ENCODE peak calls at places on chromosome 15, in five cellular contexts. L is AG04450, Q is neural progenitor cell, I is body of pancreas, G is psoas muscle. U is an unnamed sample.

GRCh38 chr15:27339138-27339537 is 368.2 kb downstream of the GABRG3 start:
- DNase-seq in L (no peak), Q (no peak), I (no peak), G (no peak), U (no peak)

GRCh38 chr15:65773386-65774111 is 18.5 kb downstream of the DENND4A start:
- DNase-seq in L (no peak), Q (no peak), I (no peak), G (no peak), U (no peak)

GRCh38 chr15:55277116-55277564 is 12.5 kb downstream of the RAB27A start:
- DNase-seq in L (peak; percentile 32), Q (no peak), I (no peak), G (no peak), U (no peak)

GRCh38 chr15:92921215-92922131 is 21.3 kb downstream of the CHD2 start:
- DNase-seq in L (no peak), Q (no peak), I (peak; percentile 59), G (no peak), U (no peak)

GRCh38 chr15:63759752-63760151 is 74.0 kb downstream of the HERC1 start:
- DNase-seq in L (no peak), Q (peak; percentile 28), I (no peak), G (no peak), U (no peak)

GRCh38 chr15:98347001-98347400 is 301.3 kb upstream of the IGF1R start:
- DNase-seq in L (no peak), Q (no peak), I (no peak), G (peak; percentile 61), U (no peak)

GRCh38 chr15:52667597-52667996 is 11.6 kb downstream of the ATOSA start:
- DNase-seq in L (no peak), Q (no peak), I (no peak), G (no peak), U (no peak)

GRCh38 chr15:31887246-31887645 is 143.1 kb upstream of the CHRNA7 start:
- DNase-seq in L (no peak), Q (peak; percentile 63), I (no peak), G (no peak), U (no peak)

GRCh38 chr15:81254277-81255265 is 57.9 kb downstream of the IL16 start:
- DNase-seq in L (no peak), Q (no peak), I (no peak), G (no peak), U (no peak)

GRCh38 chr15:27743078-27743477 is 356.0 kb downstream of the OCA2 start:
- DNase-seq in L (no peak), Q (no peak), I (no peak), G (no peak), U (no peak)

GRCh38 chr15:52710050-52710709 is 31.0 kb upstream of the ATOSA start:
- DNase-seq in L (no peak), Q (no peak), I (no peak), G (no peak), U (no peak)

GRCh38 chr15:22227411-22227810 is 147.1 kb downstream of the OR4M2 start:
- DNase-seq in L (no peak), Q (no peak), I (no peak), G (no peak), U (peak; percentile 72)

GRCh38 chr15:82968066-82968465 is 15.5 kb upstream of the HOMER2 start:
- DNase-seq in L (no peak), Q (no peak), I (no peak), G (no peak), U (no peak)

GRCh38 chr15:52496776-52497470 is 31.8 kb downstream of the MYO5A start:
- DNase-seq in L (no peak), Q (no peak), I (no peak), G (no peak), U (no peak)

GRCh38 chr15:82768414-82769081 is 37.3 kb downstream of the FSD2 start:
- DNase-seq in L (no peak), Q (no peak), I (no peak), G (peak; percentile 79), U (no peak)

GRCh38 chr15:29050870-29051269 is 165.1 kb downstream of the APBA2 start:
- DNase-seq in L (no peak), Q (no peak), I (no peak), G (no peak), U (no peak)

GRCh38 chr15:82074610-82075009 is 28.8 kb upstream of the MEX3B start:
- DNase-seq in L (no peak), Q (no peak), I (no peak), G (no peak), U (no peak)

GRCh38 chr15:83292317-83292716 is 7.9 kb upstream of the BNC1 start:
- DNase-seq in L (no peak), Q (no peak), I (no peak), G (no peak), U (no peak)

GRCh38 chr15:70121656-70122297 is 24.1 kb upstream of the TLE3 start:
- DNase-seq in L (peak; percentile 45), Q (no peak), I (peak; percentile 59), G (peak; percentile 85), U (peak; percentile 80)

GRCh38 chr15:71781179-71781964 is 29.0 kb upstream of the NR2E3 start:
- DNase-seq in L (no peak), Q (no peak), I (no peak), G (no peak), U (no peak)

GRCh38 chr15:31486906-31487695 is 160.5 kb downstream of the KLF13 start:
- DNase-seq in L (no peak), Q (no peak), I (no peak), G (no peak), U (no peak)

GRCh38 chr15:53872410-53872809 is 105.8 kb upstream of the UNC13C start:
- DNase-seq in L (no peak), Q (no peak), I (no peak), G (no peak), U (no peak)

GRCh38 chr15:78914027-78914764 is 30.6 kb downstream of the CTSH start:
- DNase-seq in L (no peak), Q (peak; percentile 21), I (peak; percentile 39), G (peak; percentile 62), U (peak; percentile 70)

GRCh38 chr15:52730163-52730562 is 51.0 kb upstream of the ATOSA start:
- DNase-seq in L (no peak), Q (no peak), I (no peak), G (no peak), U (no peak)

GRCh38 chr15:85333132-85333831 is 47.1 kb upstream of the AKAP13 start:
- DNase-seq in L (peak; percentile 84), Q (no peak), I (no peak), G (no peak), U (no peak)

GRCh38 chr15:92883643-92884458 is 16.3 kb upstream of the CHD2 start:
- DNase-seq in L (no peak), Q (no peak), I (no peak), G (no peak), U (no peak)

GRCh38 chr15:81747477-81747876 is 298.3 kb downstream of the MEX3B start:
- DNase-seq in L (no peak), Q (no peak), I (no peak), G (no peak), U (no peak)

GRCh38 chr15:101288905-101289513 is 6.0 kb downstream of the SNRPA1 start:
- DNase-seq in L (no peak), Q (peak; percentile 74), I (no peak), G (no peak), U (no peak)

GRCh38 chr15:91922701-91923279 is 69.3 kb downstream of the SLCO3A1 start:
- DNase-seq in L (no peak), Q (no peak), I (peak; percentile 25), G (no peak), U (no peak)

GRCh38 chr15:61116830-61117229 is 112.3 kb downstream of the RORA start:
- DNase-seq in L (no peak), Q (peak; percentile 33), I (no peak), G (no peak), U (no peak)

DNA sequence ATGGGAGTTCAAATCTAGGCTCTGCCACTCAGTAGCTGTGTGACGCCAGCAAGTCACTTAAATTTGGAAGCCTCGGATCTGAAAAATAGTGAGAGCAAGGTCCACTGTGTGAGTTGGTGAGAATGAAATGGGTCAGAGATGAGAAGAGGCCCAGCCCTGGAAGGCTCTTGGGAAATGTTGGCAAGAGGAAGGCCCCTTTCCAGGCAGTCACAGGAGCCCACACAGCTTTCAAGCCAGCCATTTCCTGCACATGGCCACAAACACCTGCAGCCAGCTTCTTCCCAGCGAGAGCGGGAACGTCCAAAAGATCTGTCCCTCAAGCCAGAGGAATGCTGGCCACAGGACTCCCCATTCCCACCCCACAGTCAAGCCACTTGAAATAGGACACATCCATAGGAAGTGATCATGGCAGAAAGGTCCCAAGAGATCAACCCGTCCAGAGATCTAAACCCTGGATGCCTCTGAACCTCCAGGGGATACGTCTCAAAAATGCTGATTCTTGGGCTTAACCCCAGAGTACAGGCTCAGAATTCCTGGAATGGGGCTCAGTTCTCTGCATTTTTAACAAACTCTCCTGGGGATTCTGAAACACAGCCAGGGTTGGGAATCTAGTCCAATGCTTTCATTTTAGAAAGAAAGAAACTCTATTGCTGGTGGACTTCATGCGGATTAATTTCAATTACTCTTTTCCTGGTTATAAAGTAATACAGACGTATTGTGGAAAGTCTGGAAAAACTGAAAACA is 35.9 kb downstream of the NTRK3 start:
- DNase-seq in L (no peak), Q (no peak), I (no peak), G (no peak), U (peak; percentile 43)
- H3K4me3 ChIP-seq in L (no peak overlapping the region), Q (no peak overlapping the region), I (no peak overlapping the region), G (no peak overlapping the region), U (no peak overlapping the region)

GRCh38 chr15:73806698-73807483 is 53.7 kb upstream of the INSYN1 start:
- DNase-seq in L (no peak), Q (peak; percentile 34), I (no peak), G (no peak), U (no peak)
- H3K27ac ChIP-seq in L (no peak overlapping the region), Q (no peak overlapping the region), I (no peak overlapping the region), G (no peak overlapping the region), U (no peak overlapping the region)

DNA sequence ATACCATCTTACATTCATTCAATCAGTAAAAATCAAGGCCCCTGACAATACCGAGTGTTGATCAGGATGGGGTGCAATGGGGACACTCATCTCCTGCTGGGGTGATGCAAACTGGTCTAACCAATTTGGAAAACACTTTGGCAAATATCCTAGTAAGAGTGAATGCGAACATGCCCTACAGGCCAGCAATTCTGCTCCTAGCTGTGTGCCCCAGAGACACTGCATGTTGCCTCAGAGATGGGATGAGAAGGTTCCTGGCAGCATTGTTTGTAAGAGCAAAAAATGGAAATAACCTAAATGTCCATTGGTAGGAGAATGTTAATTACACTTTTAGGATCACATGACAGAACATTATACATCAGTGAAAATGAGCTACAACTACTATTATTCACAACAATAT is 4.7 kb downstream of the LINGO1 start:
- DNase-seq in L (no peak), Q (no peak), I (no peak), G (no peak), U (no peak)
- H3K9me3 ChIP-seq in L (peaks cover 3% of the 10 kb centered on the region), Q (no peaks in the 10 kb centered on the region), I (no peaks in the 10 kb centered on the region), G (no peaks in the 10 kb centered on the region), U (peaks cover 1% of the 10 kb centered on the region)

GRCh38 chr15:45719490-45719889 is 84.7 kb downstream of the SQOR start:
- DNase-seq in L (no peak), Q (no peak), I (no peak), G (no peak), U (no peak)
- H3K4me3 ChIP-seq in L (no peak overlapping the region), Q (no peak overlapping the region), I (no peak overlapping the region), G (no peak overlapping the region), U (no peak overlapping the region)

DNA sequence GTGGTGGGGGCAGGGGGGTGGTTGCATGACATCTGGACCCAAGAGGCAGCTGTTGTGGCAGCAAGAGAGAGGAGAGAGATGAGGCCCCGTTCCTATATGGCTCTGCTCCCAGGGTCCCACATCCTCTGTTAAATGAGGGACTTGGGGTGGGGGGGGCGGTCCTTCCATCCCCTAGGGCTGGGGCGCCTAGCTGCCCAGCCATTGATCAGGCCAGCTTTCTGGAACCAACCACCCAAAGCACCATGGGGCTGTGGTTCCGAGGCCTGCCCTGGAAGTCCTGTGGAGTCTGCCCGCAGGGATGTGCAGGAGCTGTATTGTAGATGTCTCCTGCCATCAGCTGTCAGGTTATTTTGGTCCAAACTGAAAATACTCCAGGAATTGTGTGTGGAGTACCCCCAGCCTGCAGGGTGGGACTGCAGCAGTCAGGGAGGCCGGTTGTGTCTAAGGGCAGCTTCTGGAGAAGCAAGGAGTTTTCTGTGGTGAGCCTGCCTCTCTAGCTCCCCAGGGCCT is 5.2 kb downstream of the FURIN start:
- DNase-seq in L (no peak), Q (no peak), I (no peak), G (no peak), U (no peak)
- H3K27ac ChIP-seq in L (no peak overlapping the region), Q (no peak overlapping the region), I (peak overlapping the region; percentile 83), G (peak overlapping the region; percentile 1), U (no peak overlapping the region)

U was measured in aorta.